ENCODE peak calls at places on chromosomes 1 and 21, in seven cellular contexts. L is NCI-H1417 treated with DMSO at 0.1 percent for 48 hours; T is Panc1; S is RPMI7951; H is germinal center; A is CD4-positive, alpha-beta T cell; Y is naive thymus-derived CD8-positive, alpha-beta T cell. W is an unnamed sample.

GRCh38 chr1:37151789-37152188 is 117.5 kb upstream of the GRIK3 start:
- DNase-seq in T (no peak), A (no peak), S (no peak), Y (no peak), L (no peak), H (no peak), W (no peak)

GRCh38 chr1:98766241-98766640 is 104.7 kb downstream of the SNX7 start:
- DNase-seq in S (no peak), T (no peak), A (no peak), Y (no peak), L (no peak), H (peak; percentile 2), W (no peak)

GRCh38 chr1:40386311-40386778 is 12.8 kb downstream of the SMAP2 start:
- DNase-seq in Y (no peak), T (no peak), L (no peak), A (no peak), H (no peak), S (no peak), W (no peak)

GRCh38 chr1:39272027-39272790 is 67.7 kb downstream of the MACF1 start:
- DNase-seq in S (peak; percentile 11), A (no peak), Y (no peak), L (no peak), T (no peak), H (no peak), W (no peak)

GRCh38 chr1:208013210-208013609 is 102.3 kb upstream of the CD34 start:
- DNase-seq in L (no peak), A (no peak), Y (no peak), T (no peak), S (no peak), H (no peak), W (no peak)

GRCh38 chr1:41661428-41662060 is 177.1 kb upstream of the EDN2 start:
- DNase-seq in H (peak; percentile 36), Y (peak; percentile 26), S (no peak), A (peak; percentile 11), T (no peak), L (no peak), W (no peak)

GRCh38 chr1:46690931-46691411 is 19.3 kb downstream of the TEX38 start:
- DNase-seq in L (no peak), S (no peak), T (no peak), H (no peak), Y (no peak), A (no peak), W (no peak)

GRCh38 chr1:192563129-192563528 is 12.4 kb upstream of the RGS1 start:
- DNase-seq in A (no peak), H (no peak), T (no peak), Y (no peak), L (no peak), S (no peak), W (no peak)

GRCh38 chr1:223515416-223515815 is 122.2 kb downstream of the CCDC185 start:
- DNase-seq in Y (peak; percentile 56), A (no peak), T (no peak), H (no peak), L (no peak), S (no peak), W (no peak)

GRCh38 chr21:36113647-36114428 is 21.0 kb upstream of the CBR3 start:
- DNase-seq in H (no peak), Y (peak; percentile 71), S (peak; percentile 24), A (peak; percentile 18), T (no peak), L (peak; percentile 49), W (no peak)

GRCh38 chr1:63813829-63814277 is 40.0 kb downstream of the ROR1 start:
- DNase-seq in A (no peak), H (no peak), T (no peak), Y (no peak), S (peak; percentile 76), L (no peak), W (no peak)

GRCh38 chr1:111139234-111139955 is 498 bp downstream of the DRAM2 start:
- DNase-seq in A (peak; percentile 10), H (peak; percentile 75), S (peak; percentile 62), T (no peak), L (peak; percentile 49), Y (peak; percentile 46), W (no peak)

GRCh38 chr1:225044258-225044657 is 114.8 kb downstream of the DNAH14 start:
- DNase-seq in Y (no peak), A (no peak), T (no peak), S (no peak), L (no peak), H (no peak), W (no peak)

GRCh38 chr1:37720231-37721130 is 28.2 kb downstream of the CDCA8 start:
- DNase-seq in Y (no peak), A (no peak), L (no peak), S (no peak), T (no peak), H (no peak), W (no peak)